ENCODE peak calls at places on chromosomes 4 and X, in nine cellular contexts. J is osteocyte, E is heart left ventricle, D is right atrium auricular region, S is astrocyte of the spinal cord, L is psoas muscle, V is keratinocyte, K is mammary epithelial cell, F is heart right ventricle. Y is an unnamed sample.

GRCh38 chr4:115275615-115276014 is 162.2 kb upstream of the NDST4 start:
- DNase-seq in D (no peak), E (no peak), V (no peak), K (no peak), F (no peak), S (no peak), L (no peak), J (no peak), Y (no peak)

GRCh38 chr4:138775890-138776289 is 239.7 kb upstream of the NOCT start:
- DNase-seq in K (no peak), F (no peak), S (no peak), L (no peak), V (no peak), E (no peak), J (no peak), D (no peak), Y (no peak)

GRCh38 chr4:75494563-75494962 is 19.6 kb downstream of the RCHY1 start:
- DNase-seq in D (no peak), J (no peak), V (no peak), F (no peak), L (no peak), E (no peak), S (peak; percentile 54), K (peak; percentile 84), Y (no peak)

GRCh38 chr4:169770411-169770810 is 12.7 kb upstream of the HPF1 start:
- DNase-seq in E (no peak), K (no peak), J (no peak), L (no peak), D (no peak), F (no peak), V (no peak), S (no peak), Y (no peak)

GRCh38 chrX:2679534-2680485 is 11.3 kb upstream of the CD99 start:
- DNase-seq in S (peak; percentile 67), J (no peak), L (no peak), E (no peak), K (no peak), F (no peak), V (no peak), D (no peak), Y (no peak)

GRCh38 chr4:168712316-168712855 is 215.5 kb downstream of the PALLD start:
- DNase-seq in L (no peak), D (no peak), V (no peak), K (no peak), J (no peak), E (no peak), S (no peak), F (no peak), Y (no peak)

GRCh38 chr4:40948017-40948416 is 198.3 kb downstream of the NSUN7 start:
- DNase-seq in K (no peak), J (no peak), E (no peak), V (no peak), L (no peak), F (no peak), S (no peak), D (peak; percentile 30), Y (no peak)

GRCh38 chr4:75919914-75920313 is 17.7 kb upstream of the PPEF2 start:
- DNase-seq in K (no peak), L (no peak), F (peak; percentile 10), E (no peak), J (no peak), S (peak; percentile 29), D (no peak), V (no peak), Y (no peak)

GRCh38 chr4:186669159-186669720 is 54.4 kb downstream of the FAT1 start:
- DNase-seq in S (peak; percentile 78), J (no peak), V (no peak), L (no peak), K (peak; percentile 85), D (no peak), E (no peak), F (no peak), Y (no peak)

GRCh38 chr4:121189811-121190210 is 25.7 kb upstream of the TNIP3 start:
- DNase-seq in E (no peak), S (no peak), D (no peak), V (no peak), J (no peak), K (no peak), L (no peak), F (no peak), Y (no peak)

GRCh38 chrX:35664838-35665237 is 133.3 kb upstream of the MAGEB16 start:
- DNase-seq in L (no peak), S (no peak), E (no peak), J (no peak), D (no peak), F (no peak), K (no peak), V (no peak), Y (no peak)

GRCh38 chr4:103915224-103915869 is 195.6 kb upstream of the TACR3 start:
- DNase-seq in L (no peak), S (peak; percentile 19), D (no peak), K (peak; percentile 7), J (no peak), F (no peak), E (no peak), V (no peak), Y (no peak)

GRCh38 chr4:144818136-144818535 is 172.2 kb downstream of the HHIP start:
- DNase-seq in J (no peak), E (no peak), S (no peak), D (no peak), F (no peak), L (no peak), V (no peak), K (peak; percentile 33), Y (no peak)

GRCh38 chr4:164847967-164848649 is 28.9 kb upstream of the APELA start:
- DNase-seq in F (no peak), S (no peak), E (no peak), L (no peak), D (no peak), K (no peak), V (no peak), J (no peak), Y (no peak)

GRCh38 chr4:77920371-77920770 is 57.7 kb downstream of the MRPL1 start:
- DNase-seq in F (no peak), V (no peak), K (no peak), S (no peak), E (no peak), D (no peak), L (no peak), J (no peak), Y (no peak)

GRCh38 chr4:42371306-42372063 is 25.8 kb upstream of the SHISA3 start:
- DNase-seq in K (peak; percentile 9), S (peak; percentile 70), L (no peak), J (no peak), D (no peak), F (peak; percentile 30), E (no peak), V (no peak), Y (no peak)

GRCh38 chr4:25847329-25847728 is 15.5 kb downstream of the SEL1L3 start:
- DNase-seq in L (no peak), V (no peak), D (no peak), E (no peak), F (no peak), K (no peak), J (no peak), S (no peak), Y (no peak)

GRCh38 chrX:6311540-6311939 is 82.9 kb upstream of the NLGN4X start:
- DNase-seq in K (no peak), F (no peak), D (no peak), J (no peak), S (no peak), E (no peak), L (no peak), V (no peak), Y (no peak)

GRCh38 chrX:131063613-131064012 is 5.5 kb downstream of the ARHGAP36 start:
- DNase-seq in K (no peak), J (no peak), L (no peak), D (no peak), F (no peak), S (no peak), V (no peak), E (no peak), Y (no peak)
- TF ChIP-seq CTCF in K (no peak), J (peak; percentile 22), L (no peak), D (no peak), F (no peak), S (no peak), V (no peak), E (no peak), Y (peak; percentile 72)

GRCh38 chr4:108637856-108638255 is 12.5 kb upstream of the OSTC start:
- DNase-seq in V (no peak), D (no peak), F (no peak), J (no peak), E (no peak), S (no peak), L (no peak), K (no peak), Y (no peak)
- TF ChIP-seq CTCF in V (no peak), D (no peak), F (no peak), J (peak; percentile 26), E (no peak), S (peak; percentile 7), L (no peak), K (no peak), Y (peak; percentile 42)

GRCh38 chr4:161252520-161253141 is 911.2 kb downstream of the FSTL5 start:
- DNase-seq in F (no peak), V (no peak), J (no peak), S (peak; percentile 29), E (no peak), D (no peak), L (no peak), K (peak; percentile 29), Y (no peak)

GRCh38 chr4:161260819-161261218 is 903.0 kb downstream of the FSTL5 start:
- DNase-seq in S (no peak), J (no peak), V (no peak), D (no peak), L (no peak), K (no peak), F (no peak), E (no peak), Y (no peak)

GRCh38 chr4:161256172-161256571 is 907.6 kb downstream of the FSTL5 start:
- DNase-seq in S (peak; percentile 8), K (no peak), F (no peak), L (no peak), J (no peak), E (no peak), D (no peak), V (no peak), Y (no peak)

GRCh38 chr4:161254375-161254774 is 909.4 kb downstream of the FSTL5 start:
- DNase-seq in K (no peak), V (no peak), D (no peak), J (no peak), F (no peak), S (no peak), L (no peak), E (no peak), Y (no peak)

GRCh38 chr4:161256716-161257115 is 907.1 kb downstream of the FSTL5 start:
- DNase-seq in K (no peak), E (no peak), D (no peak), S (no peak), J (no peak), F (no peak), L (no peak), V (no peak), Y (no peak)
- TF ChIP-seq CTCF in K (no peak), E (no peak), D (no peak), S (peak; percentile 25), J (no peak), F (no peak), L (no peak), V (no peak), Y (peak; percentile 32)

DNA sequence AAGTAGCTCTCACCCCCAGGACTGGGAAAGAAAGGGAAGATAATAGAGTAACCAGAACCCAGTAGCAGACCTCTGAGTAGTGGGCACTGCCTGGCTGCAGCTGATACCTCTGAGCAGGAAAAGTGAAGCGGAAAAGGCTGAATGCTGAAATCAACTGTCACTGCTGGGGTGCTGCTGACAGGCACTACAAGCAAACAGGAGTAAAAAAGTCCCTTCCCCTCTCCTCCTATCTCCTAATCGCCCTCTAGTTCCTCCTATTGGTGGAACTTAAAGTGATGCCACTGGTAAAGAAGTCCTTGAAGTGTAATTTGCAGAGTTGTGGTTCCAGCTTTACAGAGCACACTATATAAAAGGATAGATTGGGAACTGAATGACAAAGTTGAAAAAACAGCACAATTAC is 32.8 kb upstream of the GLRB start:
- DNase-seq in E (no peak), V (no peak), S (peak; percentile 56), J (no peak), D (no peak), L (no peak), F (no peak), K (peak; percentile 31), Y (no peak)
- TF ChIP-seq CTCF in E (no peak), V (peak; percentile 43), S (peak; percentile 44), J (peak; percentile 39), D (no peak), L (no peak), F (no peak), K (peak; percentile 23), Y (peak; percentile 31)

Y was measured in type B pancreatic cell.